ENCODE peak calls at places on chromosomes 11 and 22, in ten cellular contexts. One of them, this sample, is unnamed.

GRCh38 chr11:17238377-17238776 is 30.6 kb upstream of the PIK3C2A start:
- DNase-seq in A172: no peak
- DNase-seq in SK-N-SH: no peak
- DNase-seq in activated CD4-positive, alpha-beta T cell treated with anti-CD3 and anti-CD28 coated beads, Interleukin-2, amount 10 ng/mL, durations not matched to agents 7 days and 5 days: no peak
- DNase-seq in ACHN: no peak
- DNase-seq in astrocyte of the spinal cord: no peak
- DNase-seq in WTC11: no peak
- DNase-seq in activated T-cell treated with anti-CD3 and anti-CD28 coated beads, Interleukin-2, amount 50 U/mL, for 72 hours: no peak
- DNase-seq in nucleus accumbens: no peak
- DNase-seq in retina: no peak
- DNase-seq in this sample: no peak

GRCh38 chr22:37565830-37566229 is 5.5 kb downstream of the CDC42EP1 start:
- DNase-seq in astrocyte of the spinal cord: no peak
- DNase-seq in retina: no peak
- DNase-seq in A172: no peak
- DNase-seq in SK-N-SH: no peak
- DNase-seq in ACHN: no peak
- DNase-seq in activated CD4-positive, alpha-beta T cell treated with anti-CD3 and anti-CD28 coated beads, Interleukin-2, amount 10 ng/mL, durations not matched to agents 7 days and 5 days: no peak
- DNase-seq in activated T-cell treated with anti-CD3 and anti-CD28 coated beads, Interleukin-2, amount 50 U/mL, for 72 hours: no peak
- DNase-seq in WTC11: no peak
- DNase-seq in nucleus accumbens: no peak
- DNase-seq in this sample: no peak

GRCh38 chr22:17926516-17926915 is 97.8 kb downstream of the MICAL3 start:
- DNase-seq in WTC11: no peak
- DNase-seq in A172: no peak
- DNase-seq in activated CD4-positive, alpha-beta T cell treated with anti-CD3 and anti-CD28 coated beads, Interleukin-2, amount 10 ng/mL, durations not matched to agents 7 days and 5 days: no peak
- DNase-seq in ACHN: no peak
- DNase-seq in astrocyte of the spinal cord: no peak
- DNase-seq in retina: no peak
- DNase-seq in activated T-cell treated with anti-CD3 and anti-CD28 coated beads, Interleukin-2, amount 50 U/mL, for 72 hours: no peak
- DNase-seq in SK-N-SH: no peak
- DNase-seq in nucleus accumbens: no peak
- DNase-seq in this sample: peak

GRCh38 chr11:125165111-125165663 is 636 bp downstream of the PKNOX2 start:
- DNase-seq in activated CD4-positive, alpha-beta T cell treated with anti-CD3 and anti-CD28 coated beads, Interleukin-2, amount 10 ng/mL, durations not matched to agents 7 days and 5 days: no peak
- DNase-seq in nucleus accumbens: peak
- DNase-seq in activated T-cell treated with anti-CD3 and anti-CD28 coated beads, Interleukin-2, amount 50 U/mL, for 72 hours: peak
- DNase-seq in retina: peak
- DNase-seq in ACHN: no peak
- DNase-seq in SK-N-SH: peak
- DNase-seq in WTC11: peak
- DNase-seq in A172: no peak
- DNase-seq in astrocyte of the spinal cord: peak
- DNase-seq in this sample: peak

GRCh38 chr11:108278546-108278945 is 55.7 kb downstream of the ATM start:
- DNase-seq in retina: no peak
- DNase-seq in nucleus accumbens: no peak
- DNase-seq in activated CD4-positive, alpha-beta T cell treated with anti-CD3 and anti-CD28 coated beads, Interleukin-2, amount 10 ng/mL, durations not matched to agents 7 days and 5 days: no peak
- DNase-seq in ACHN: no peak
- DNase-seq in WTC11: no peak
- DNase-seq in SK-N-SH: no peak
- DNase-seq in A172: no peak
- DNase-seq in activated T-cell treated with anti-CD3 and anti-CD28 coated beads, Interleukin-2, amount 50 U/mL, for 72 hours: no peak
- DNase-seq in astrocyte of the spinal cord: no peak
- DNase-seq in this sample: no peak

GRCh38 chr11:60954421-60954820 is 2.4 kb upstream of the SLC15A3 start:
- DNase-seq in astrocyte of the spinal cord: no peak
- DNase-seq in A172: no peak
- DNase-seq in WTC11: no peak
- DNase-seq in retina: no peak
- DNase-seq in SK-N-SH: no peak
- DNase-seq in activated T-cell treated with anti-CD3 and anti-CD28 coated beads, Interleukin-2, amount 50 U/mL, for 72 hours: no peak
- DNase-seq in nucleus accumbens: no peak
- DNase-seq in activated CD4-positive, alpha-beta T cell treated with anti-CD3 and anti-CD28 coated beads, Interleukin-2, amount 10 ng/mL, durations not matched to agents 7 days and 5 days: no peak
- DNase-seq in ACHN: no peak
- DNase-seq in this sample: peak

GRCh38 chr11:57407521-57407920 is 17.1 kb upstream of the PRG2 start:
- DNase-seq in retina: no peak
- DNase-seq in activated T-cell treated with anti-CD3 and anti-CD28 coated beads, Interleukin-2, amount 50 U/mL, for 72 hours: no peak
- DNase-seq in WTC11: no peak
- DNase-seq in A172: no peak
- DNase-seq in astrocyte of the spinal cord: no peak
- DNase-seq in activated CD4-positive, alpha-beta T cell treated with anti-CD3 and anti-CD28 coated beads, Interleukin-2, amount 10 ng/mL, durations not matched to agents 7 days and 5 days: no peak
- DNase-seq in nucleus accumbens: no peak
- DNase-seq in SK-N-SH: no peak
- DNase-seq in ACHN: no peak
- DNase-seq in this sample: no peak

GRCh38 chr22:45893516-45893915 is 83.4 kb downstream of the WNT7B start:
- DNase-seq in nucleus accumbens: no peak
- DNase-seq in astrocyte of the spinal cord: no peak
- DNase-seq in ACHN: no peak
- DNase-seq in WTC11: no peak
- DNase-seq in SK-N-SH: no peak
- DNase-seq in A172: no peak
- DNase-seq in retina: no peak
- DNase-seq in activated T-cell treated with anti-CD3 and anti-CD28 coated beads, Interleukin-2, amount 50 U/mL, for 72 hours: no peak
- DNase-seq in activated CD4-positive, alpha-beta T cell treated with anti-CD3 and anti-CD28 coated beads, Interleukin-2, amount 10 ng/mL, durations not matched to agents 7 days and 5 days: no peak
- DNase-seq in this sample: no peak

GRCh38 chr11:11545285-11546275 is 76.2 kb downstream of the GALNT18 start:
- DNase-seq in WTC11: no peak
- DNase-seq in activated T-cell treated with anti-CD3 and anti-CD28 coated beads, Interleukin-2, amount 50 U/mL, for 72 hours: no peak
- DNase-seq in activated CD4-positive, alpha-beta T cell treated with anti-CD3 and anti-CD28 coated beads, Interleukin-2, amount 10 ng/mL, durations not matched to agents 7 days and 5 days: no peak
- DNase-seq in ACHN: no peak
- DNase-seq in nucleus accumbens: no peak
- DNase-seq in retina: no peak
- DNase-seq in A172: no peak
- DNase-seq in astrocyte of the spinal cord: no peak
- DNase-seq in SK-N-SH: no peak
- DNase-seq in this sample: no peak

GRCh38 chr11:100741866-100742625 is 55.0 kb downstream of the ARHGAP42 start:
- DNase-seq in activated CD4-positive, alpha-beta T cell treated with anti-CD3 and anti-CD28 coated beads, Interleukin-2, amount 10 ng/mL, durations not matched to agents 7 days and 5 days: no peak
- DNase-seq in nucleus accumbens: no peak
- DNase-seq in WTC11: no peak
- DNase-seq in ACHN: no peak
- DNase-seq in SK-N-SH: no peak
- DNase-seq in activated T-cell treated with anti-CD3 and anti-CD28 coated beads, Interleukin-2, amount 50 U/mL, for 72 hours: no peak
- DNase-seq in retina: no peak
- DNase-seq in A172: no peak
- DNase-seq in astrocyte of the spinal cord: no peak
- DNase-seq in this sample: no peak

This sample was measured in mesenteric fat pad.